ENCODE peak calls at places on chromosomes 16 and 17, in four cellular contexts. K, Y, T and Q are unnamed samples.

GRCh38 chr17:3003401-3004149 is 59.8 kb downstream of the OR1D5 start:
- DNase-seq in K (no peak), Y (peak), T (peak), Q (no peak)

GRCh38 chr17:36534117-36534880 is at the start of gene MYO19:
- DNase-seq in K (peak), Y (peak), T (no peak), Q (peak)

GRCh38 chr16:68737730-68738590 is 868 bp downstream of the CDH1 start:
- DNase-seq in K (no peak), Y (no peak), T (no peak), Q (no peak)

GRCh38 chr16:83365166-83365565 is 442.6 kb upstream of the HSBP1 start:
- DNase-seq in K (no peak), Y (no peak), T (no peak), Q (no peak)

GRCh38 chr16:66824006-66824405 is 6.8 kb downstream of the NAE1 start:
- DNase-seq in K (no peak), Y (no peak), T (no peak), Q (no peak)

GRCh38 chr17:29567362-29568330 is 809 bp upstream of the ABHD15 start:
- DNase-seq in K (peak), Y (peak), T (peak), Q (peak)

GRCh38 chr16:77677129-77677528 is 45.2 kb upstream of the NUDT7 start:
- DNase-seq in K (no peak), Y (no peak), T (no peak), Q (no peak)

GRCh38 chr17:21072623-21073278 is 29.9 kb upstream of the USP22 start:
- DNase-seq in K (no peak), Y (no peak), T (no peak), Q (no peak)

GRCh38 chr17:9434502-9435113 is 141.0 kb downstream of the STX8 start:
- DNase-seq in K (no peak), Y (no peak), T (no peak), Q (no peak)

GRCh38 chr17:50532452-50533024 is at the start of gene EPN3:
- DNase-seq in K (no peak), Y (no peak), T (no peak), Q (no peak)

GRCh38 chr16:47873434-47873833 is 282.4 kb downstream of the ABCC12 start:
- DNase-seq in K (no peak), Y (no peak), T (no peak), Q (no peak)

GRCh38 chr16:69111216-69111615 is 5.8 kb downstream of the HAS3 start:
- DNase-seq in K (no peak), Y (no peak), T (no peak), Q (no peak)

GRCh38 chr17:47966079-47966519 is 4.8 kb upstream of the CDK5RAP3 start:
- DNase-seq in K (no peak), Y (no peak), T (no peak), Q (no peak)

GRCh38 chr16:84058211-84058610 is 15.6 kb upstream of the SLC38A8 start:
- DNase-seq in K (no peak), Y (no peak), T (no peak), Q (no peak)

GRCh38 chr16:2485811-2486507 is 11.0 kb downstream of the TBC1D24 start:
- DNase-seq in K (no peak), Y (no peak), T (no peak), Q (no peak)

GRCh38 chr17:68319420-68320162 is 28.3 kb downstream of the ARSG start:
- DNase-seq in K (no peak), Y (peak), T (peak), Q (no peak)

GRCh38 chr16:86095131-86095752 is 196.3 kb downstream of the IRF8 start:
- DNase-seq in K (no peak), Y (no peak), T (no peak), Q (no peak)

GRCh38 chr16:2178321-2179106 is 17.9 kb downstream of the CASKIN1 start:
- DNase-seq in K (no peak), Y (no peak), T (no peak), Q (no peak)

GRCh38 chr17:5123343-5124124 is 7.7 kb downstream of the USP6 start:
- DNase-seq in K (no peak), Y (no peak), T (no peak), Q (peak)

GRCh38 chr17:78125138-78125913 is 3.2 kb downstream of the TMC6 start:
- DNase-seq in K (no peak), Y (no peak), T (peak), Q (no peak)

GRCh38 chr16:11990672-11991390 is 14.3 kb downstream of the SNX29 start:
- DNase-seq in K (no peak), Y (no peak), T (no peak), Q (no peak)

GRCh38 chr17:74972107-74972972 is at the start of gene HID1:
- DNase-seq in K (peak), Y (peak), T (peak), Q (no peak)

GRCh38 chr16:67540756-67541155 is 12.1 kb downstream of the RIPOR1 start:
- DNase-seq in K (no peak), Y (no peak), T (no peak), Q (peak)

GRCh38 chr16:595942-596735 is 6.3 kb downstream of the RAB40C start:
- DNase-seq in K (no peak), Y (no peak), T (no peak), Q (no peak)

GRCh38 chr17:63476494-63476856 is 386 bp upstream of the ACE start:
- DNase-seq in K (no peak), Y (no peak), T (peak), Q (no peak)

GRCh38 chr17:39553326-39553945 is 54.3 kb downstream of the NEUROD2 start:
- DNase-seq in K (no peak), Y (no peak), T (no peak), Q (no peak)

GRCh38 chr17:42924891-42925290 is 24.3 kb downstream of the G6PC1 start:
- DNase-seq in K (no peak), Y (no peak), T (no peak), Q (no peak)

GRCh38 chr17:69761767-69762321 is 313.2 kb upstream of the KCNJ16 start:
- DNase-seq in K (no peak), Y (no peak), T (no peak), Q (no peak)

GRCh38 chr16:67923414-67924127 is 8.1 kb downstream of the CTRL start:
- DNase-seq in K (no peak), Y (no peak), T (no peak), Q (no peak)